ENCODE peak calls at places on chromosome 1, in eight cellular contexts. B is HepG2; J is fibroblast of lung; V is psoas muscle; W is mammary epithelial cell; D is tibial artery; S is naive thymus-derived CD4-positive, alpha-beta T cell; O is CD8-positive, alpha-beta memory T cell. I is an unnamed sample.

GRCh38 chr1:201819346-201819745 is 9.6 kb upstream of the IPO9 start:
- DNase-seq in B (no peak), W (no peak), V (no peak), J (no peak), S (no peak), O (no peak), D (no peak), I (no peak)

GRCh38 chr1:24316659-24317058 is 2.5 kb upstream of the GRHL3 start:
- DNase-seq in S (no peak), J (no peak), W (no peak), V (no peak), O (no peak), B (no peak), D (no peak), I (no peak)

GRCh38 chr1:169786974-169787373 is 7.7 kb downstream of the METTL18 start:
- DNase-seq in S (no peak), J (no peak), B (no peak), D (no peak), W (no peak), V (no peak), O (no peak), I (no peak)

GRCh38 chr1:160127865-160128523 is 12.4 kb downstream of the ATP1A2 start:
- DNase-seq in D (no peak), W (no peak), B (peak), J (peak), O (no peak), S (no peak), V (peak), I (peak)

GRCh38 chr1:4160181-4160580 is 260.1 kb upstream of the C1orf174 start:
- DNase-seq in V (no peak), S (no peak), B (no peak), J (no peak), W (no peak), O (no peak), D (no peak), I (no peak)

GRCh38 chr1:71047635-71048607 is at the start of gene PTGER3:
- DNase-seq in J (no peak), V (peak), O (peak), D (peak), W (peak), B (peak), S (peak), I (peak)

GRCh38 chr1:154353460-154353904 is 28.2 kb downstream of the ATP8B2 start:
- DNase-seq in J (peak), W (peak), O (no peak), B (peak), V (no peak), D (no peak), S (peak), I (no peak)

GRCh38 chr1:52337439-52337838 is 28.6 kb downstream of the CC2D1B start:
- DNase-seq in D (no peak), J (no peak), V (no peak), S (no peak), B (no peak), W (no peak), O (no peak), I (no peak)

GRCh38 chr1:17525996-17526686 is 13.4 kb upstream of the ARHGEF10L start:
- DNase-seq in O (no peak), J (no peak), B (no peak), D (no peak), V (no peak), W (no peak), S (no peak), I (no peak)

GRCh38 chr1:16151200-16151708 is 4.6 kb downstream of the EPHA2 start:
- DNase-seq in S (no peak), W (no peak), D (no peak), J (peak), B (no peak), V (no peak), O (no peak), I (peak)

GRCh38 chr1:16152521-16153087 is 3.3 kb downstream of the EPHA2 start:
- DNase-seq in D (no peak), J (peak), S (no peak), V (no peak), O (no peak), B (peak), W (no peak), I (peak)

GRCh38 chr1:16151985-16152384 is 3.9 kb downstream of the EPHA2 start:
- DNase-seq in B (no peak), S (no peak), J (no peak), O (no peak), W (no peak), D (no peak), V (no peak), I (peak)

GRCh38 chr1:16153999-16154673 is 1.7 kb downstream of the EPHA2 start:
- DNase-seq in J (no peak), B (no peak), D (no peak), V (no peak), S (no peak), O (no peak), W (no peak), I (no peak)

GRCh38 chr1:16153110-16153998 is 2.5 kb downstream of the EPHA2 start:
- DNase-seq in D (no peak), W (no peak), B (no peak), O (no peak), V (no peak), S (no peak), J (no peak), I (no peak)
- H3K4me3 ChIP-seq in D (peak), W (peak), B (peak), O (no peak), V (peak), S (no peak), J (peak), I (peak)

GRCh38 chr1:204261746-204262505 is 48.1 kb upstream of the GOLT1A start:
- DNase-seq in O (no peak), B (no peak), W (peak), D (no peak), V (no peak), S (no peak), J (peak), I (no peak)

GRCh38 chr1:204261266-204261665 is 47.5 kb upstream of the GOLT1A start:
- DNase-seq in O (no peak), J (no peak), S (no peak), W (no peak), D (no peak), B (no peak), V (no peak), I (no peak)

GRCh38 chr1:204260601-204261197 is 46.9 kb upstream of the GOLT1A start:
- DNase-seq in S (no peak), J (no peak), O (no peak), W (no peak), B (no peak), V (no peak), D (no peak), I (no peak)

GRCh38 chr1:204263240-204263848 is 49.6 kb upstream of the GOLT1A start:
- DNase-seq in O (no peak), B (no peak), J (peak), D (no peak), V (no peak), W (no peak), S (no peak), I (no peak)

GRCh38 chr1:204262506-204263239 is 48.9 kb upstream of the GOLT1A start:
- DNase-seq in D (no peak), S (no peak), O (no peak), J (no peak), V (no peak), W (no peak), B (no peak), I (no peak)
- H3K27ac ChIP-seq in D (no peak), S (no peak), O (no peak), J (no peak), V (no peak), W (no peak), B (no peak), I (no peak)

GRCh38 chr1:95069711-95070093 is 3.0 kb downstream of the ALG14 start:
- DNase-seq in O (no peak), W (no peak), D (no peak), B (no peak), V (no peak), S (no peak), J (no peak), I (no peak)

GRCh38 chr1:95073446-95073845 is 695 bp upstream of the ALG14 start:
- DNase-seq in D (no peak), V (no peak), O (no peak), W (no peak), S (no peak), B (no peak), J (no peak), I (no peak)

GRCh38 chr1:95072532-95073419 is at the start of gene ALG14:
- DNase-seq in S (peak), J (peak), B (peak), V (peak), O (peak), D (peak), W (peak), I (peak)

GRCh38 chr1:95072117-95072516 is 634 bp downstream of the ALG14 start:
- DNase-seq in W (no peak), S (no peak), B (no peak), J (no peak), O (no peak), V (no peak), D (no peak), I (no peak)

GRCh38 chr1:95071539-95071938 is 1.2 kb downstream of the ALG14 start:
- DNase-seq in B (no peak), W (no peak), O (no peak), D (no peak), S (no peak), V (no peak), J (no peak), I (no peak)
- H3K4me3 ChIP-seq in B (peak), W (peak), O (peak), D (peak), S (no peak), V (peak), J (peak), I (peak)

GRCh38 chr1:115682792-115683191 is 41.0 kb downstream of the VANGL1 start:
- DNase-seq in O (no peak), V (no peak), W (no peak), J (no peak), B (no peak), D (no peak), S (no peak), I (no peak)

GRCh38 chr1:115677570-115677969 is 35.8 kb downstream of the VANGL1 start:
- DNase-seq in V (no peak), J (no peak), O (no peak), W (no peak), S (no peak), D (no peak), B (no peak), I (no peak)

GRCh38 chr1:115679141-115679611 is 37.4 kb downstream of the VANGL1 start:
- DNase-seq in S (no peak), J (peak), D (peak), B (no peak), O (no peak), V (peak), W (peak), I (no peak)

GRCh38 chr1:115678141-115678540 is 36.4 kb downstream of the VANGL1 start:
- DNase-seq in B (no peak), O (no peak), W (no peak), D (no peak), J (no peak), V (no peak), S (no peak), I (no peak)

DNA sequence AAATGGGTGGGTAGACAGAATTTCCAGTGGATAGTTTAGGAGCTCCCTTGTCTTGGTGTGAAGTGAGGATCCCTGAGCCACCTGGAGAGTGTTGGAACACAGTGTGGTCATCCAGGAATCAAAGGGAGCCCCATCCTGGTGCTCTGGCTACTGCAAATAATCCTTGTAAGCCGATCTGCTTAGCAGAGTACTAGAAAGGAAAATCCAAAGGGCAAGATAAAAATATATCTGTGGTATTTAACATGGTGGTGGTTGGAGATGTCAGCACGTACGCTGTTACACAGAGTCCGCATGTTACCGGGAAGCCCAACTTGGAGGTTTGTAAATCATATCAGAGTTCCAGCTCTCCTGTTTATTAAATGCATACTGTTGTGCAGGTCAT is 39.0 kb downstream of the VANGL1 start:
- DNase-seq in V (no peak), J (no peak), B (no peak), O (no peak), W (no peak), D (no peak), S (no peak), I (peak)
- H3K27ac ChIP-seq in V (peak), J (no peak), B (no peak), O (no peak), W (peak), D (peak), S (no peak), I (peak)

DNA sequence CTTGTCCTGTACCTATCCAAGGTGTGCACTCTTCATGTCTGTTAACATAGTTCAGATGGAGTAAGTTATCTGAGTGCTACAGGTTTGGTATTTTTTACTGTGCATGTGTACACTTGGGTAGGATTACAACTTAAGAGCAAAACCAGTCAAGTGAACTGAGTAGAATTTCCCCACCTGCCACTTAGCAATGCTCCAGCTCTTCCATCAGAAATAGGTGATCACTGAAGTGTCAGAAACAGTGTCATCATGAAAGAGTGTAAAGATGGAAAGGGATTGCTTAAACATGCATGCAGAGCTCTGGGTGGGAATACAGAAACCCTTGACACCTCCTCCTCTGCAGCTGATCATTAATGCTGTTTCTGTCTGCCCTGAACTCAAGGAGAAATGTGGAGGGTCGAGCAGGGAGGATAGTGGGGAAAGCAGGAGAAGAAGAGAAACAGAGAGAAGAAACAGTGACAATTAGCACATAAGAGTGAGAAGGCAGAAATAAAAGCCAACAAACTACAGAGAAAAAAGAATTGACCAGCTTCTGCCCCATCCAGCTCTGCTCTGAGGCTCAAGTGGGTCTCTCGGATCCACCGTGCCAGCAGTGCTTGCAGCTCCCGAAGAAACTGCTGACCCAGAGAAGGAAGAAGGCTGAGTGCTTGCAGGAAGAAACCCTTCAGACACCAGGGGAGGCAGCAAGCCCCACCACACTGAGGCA is 11.5 kb upstream of the TTF2 start:
- DNase-seq in J (no peak), D (no peak), V (no peak), W (no peak), B (no peak), S (no peak), O (no peak), I (no peak)
- H3K4me3 ChIP-seq in J (no peak), D (no peak), V (no peak), W (no peak), B (no peak), S (no peak), O (peak), I (no peak)

GRCh38 chr1:156816561-156817328 is at the start of gene SH2D2A:
- DNase-seq in V (no peak), O (peak), S (peak), B (no peak), J (no peak), W (peak), D (peak), I (peak)
- H3K27ac ChIP-seq in V (peak), O (peak), S (peak), B (no peak), J (peak), W (no peak), D (peak), I (peak)

GRCh38 chr1:157377216-157377821 is 175.0 kb downstream of the FCRL5 start:
- DNase-seq in V (no peak), W (peak), S (no peak), D (no peak), J (peak), O (no peak), B (peak), I (no peak)

GRCh38 chr1:157384252-157384651 is 168.1 kb downstream of the FCRL5 start:
- DNase-seq in J (no peak), S (no peak), B (no peak), V (no peak), O (no peak), D (no peak), W (no peak), I (no peak)

GRCh38 chr1:157388057-157388456 is 164.3 kb downstream of the FCRL5 start:
- DNase-seq in V (no peak), D (no peak), J (no peak), S (no peak), W (no peak), B (no peak), O (no peak), I (no peak)

GRCh38 chr1:157380523-157380922 is 171.8 kb downstream of the FCRL5 start:
- DNase-seq in B (no peak), O (no peak), V (no peak), S (no peak), W (no peak), D (no peak), J (no peak), I (no peak)

DNA sequence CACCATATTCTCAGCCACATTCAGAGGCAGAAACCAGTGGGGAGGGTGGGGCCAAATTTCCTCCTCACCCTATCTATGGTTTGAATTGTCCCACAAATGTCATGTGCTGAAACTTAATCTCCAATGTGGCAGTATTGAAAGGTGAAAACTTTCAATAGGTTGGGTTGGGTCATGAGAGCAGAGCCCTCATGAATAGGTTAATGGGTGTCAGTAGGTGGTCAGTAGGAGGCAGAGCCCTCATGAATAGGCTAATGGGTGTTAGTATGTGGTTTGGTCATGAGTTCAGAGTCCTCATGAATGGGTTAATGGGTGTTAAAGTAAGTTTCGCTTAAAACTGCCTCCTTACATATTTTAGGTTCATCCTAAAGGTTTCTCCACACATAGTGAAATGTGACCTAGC is 170.0 kb downstream of the FCRL5 start:
- DNase-seq in S (no peak), B (no peak), V (no peak), J (no peak), O (no peak), W (no peak), D (no peak), I (no peak)
- H3K4me3 ChIP-seq in S (no peak), B (no peak), V (no peak), J (no peak), O (no peak), W (no peak), D (no peak), I (no peak)